ENCODE peak calls at places on chromosomes 6 and 20, in seven cellular contexts. A is astrocyte of the cerebellum, P is epithelial cell of esophagus, T is GM13976, Z is BE2C, I is tibial artery, X is ascending aorta. M is an unnamed sample.

GRCh38 chr20:58472273-58473018 is 42.8 kb downstream of the APCDD1L start:
- DNase-seq in A (no peak), P (no peak), T (peak; percentile 15), Z (no peak), I (no peak), X (no peak), M (no peak)

GRCh38 chr20:834151-834747 is 734 bp downstream of the FAM110A start:
- DNase-seq in A (no peak), P (no peak), T (no peak), Z (no peak), I (no peak), X (no peak), M (no peak)

GRCh38 chr6:75947935-75948334 is 124.5 kb downstream of the IMPG1 start:
- DNase-seq in A (no peak), P (no peak), T (no peak), Z (no peak), I (no peak), X (no peak), M (no peak)

GRCh38 chr6:44800171-44800671 is 412.7 kb downstream of the CDC5L start:
- DNase-seq in A (peak; percentile 84), P (peak; percentile 51), T (no peak), Z (no peak), I (no peak), X (no peak), M (peak; percentile 31)

GRCh38 chr20:38842558-38842981 is 37.1 kb downstream of the PPP1R16B start:
- DNase-seq in A (no peak), P (no peak), T (peak; percentile 82), Z (no peak), I (no peak), X (no peak), M (no peak)

GRCh38 chr6:167779993-167780655 is 46.6 kb upstream of the AFDN start:
- DNase-seq in A (no peak), P (no peak), T (no peak), Z (no peak), I (peak; percentile 37), X (peak; percentile 34), M (no peak)

GRCh38 chr6:147122823-147123222 is 81.4 kb upstream of the STXBP5 start:
- DNase-seq in A (no peak), P (no peak), T (no peak), Z (no peak), I (no peak), X (no peak), M (no peak)

GRCh38 chr20:3162080-3162611 is 2.5 kb upstream of the FASTKD5 start:
- DNase-seq in A (no peak), P (no peak), T (no peak), Z (no peak), I (no peak), X (no peak), M (no peak)

GRCh38 chr20:17617868-17618672 is 48.2 kb downstream of the DSTN start:
- DNase-seq in A (no peak), P (no peak), T (peak; percentile 36), Z (no peak), I (peak; percentile 69), X (peak; percentile 66), M (no peak)

GRCh38 chr6:138970159-138970558 is 17.9 kb downstream of the REPS1 start:
- DNase-seq in A (no peak), P (no peak), T (no peak), Z (no peak), I (no peak), X (no peak), M (no peak)

GRCh38 chr6:167825059-167825758 is 1.5 kb upstream of the AFDN start:
- DNase-seq in A (no peak), P (no peak), T (no peak), Z (no peak), I (no peak), X (no peak), M (no peak)

GRCh38 chr20:47347661-47348462 is 8.6 kb downstream of the ZMYND8 start:
- DNase-seq in A (no peak), P (no peak), T (no peak), Z (no peak), I (no peak), X (no peak), M (no peak)

GRCh38 chr6:150925655-150925928 is 60.1 kb downstream of the MTHFD1L start:
- DNase-seq in A (no peak), P (no peak), T (no peak), Z (no peak), I (no peak), X (no peak), M (no peak)

GRCh38 chr6:13998356-13998755 is 73.6 kb downstream of the RNF182 start:
- DNase-seq in A (no peak), P (no peak), T (no peak), Z (no peak), I (no peak), X (no peak), M (no peak)

GRCh38 chr6:2450546-2450945 is 205.1 kb upstream of the GMDS start:
- DNase-seq in A (no peak), P (peak; percentile 54), T (no peak), Z (peak; percentile 70), I (no peak), X (no peak), M (no peak)

GRCh38 chr6:43714311-43715055 is 26.9 kb upstream of the MRPS18A start:
- DNase-seq in A (no peak), P (no peak), T (no peak), Z (no peak), I (no peak), X (no peak), M (no peak)

GRCh38 chr6:28543671-28544131 is 18.0 kb downstream of the GPX5 start:
- DNase-seq in A (no peak), P (peak; percentile 14), T (peak; percentile 52), Z (no peak), I (no peak), X (no peak), M (no peak)

GRCh38 chr6:28541996-28542395 is 16.3 kb downstream of the GPX5 start:
- DNase-seq in A (no peak), P (no peak), T (no peak), Z (no peak), I (no peak), X (no peak), M (no peak)

GRCh38 chr6:28544211-28544610 is 18.5 kb downstream of the GPX5 start:
- DNase-seq in A (no peak), P (no peak), T (no peak), Z (no peak), I (no peak), X (no peak), M (no peak)

GRCh38 chr6:28545955-28546354 is 20.3 kb downstream of the GPX5 start:
- DNase-seq in A (no peak), P (no peak), T (no peak), Z (no peak), I (no peak), X (no peak), M (no peak)

DNA sequence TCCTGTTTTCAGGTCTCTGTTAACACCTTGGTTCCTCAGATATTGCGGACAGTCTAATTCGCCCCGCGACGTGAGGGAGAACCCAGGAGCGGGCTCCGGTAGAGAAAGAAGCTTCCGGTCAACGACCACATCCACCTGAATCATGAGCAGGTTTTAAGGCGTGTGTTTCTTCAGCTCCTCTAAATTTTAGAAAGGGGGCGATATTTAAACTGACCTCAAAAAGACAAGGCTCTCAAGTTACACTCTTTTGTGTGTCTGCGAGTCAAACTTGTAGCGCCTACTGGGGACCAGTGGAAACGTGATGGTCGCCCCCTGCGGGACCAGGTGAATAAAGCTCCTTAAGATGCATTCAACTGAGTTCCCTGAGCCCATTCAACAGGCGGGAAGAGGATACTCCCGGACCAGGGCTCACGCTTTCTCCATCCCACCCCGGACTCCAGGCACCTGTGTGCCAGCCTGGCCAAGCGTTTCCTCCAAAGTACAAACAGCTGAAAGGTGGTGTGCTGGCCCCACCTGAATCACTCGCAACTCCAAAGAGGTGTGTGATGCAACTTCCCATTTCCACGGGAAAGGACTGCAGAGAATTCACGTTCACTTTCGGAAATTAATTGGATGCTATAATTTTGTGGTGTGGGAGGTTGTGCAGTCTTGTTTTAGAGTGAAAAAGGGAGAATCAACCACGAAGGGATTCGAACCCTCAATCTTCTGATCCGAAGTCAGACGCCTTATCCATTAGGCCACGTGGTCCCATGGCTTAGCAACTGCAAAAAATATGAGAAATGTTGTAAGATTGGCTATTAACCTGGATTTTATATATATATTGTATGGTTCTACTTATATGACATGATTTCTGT is 17.0 kb downstream of the GPX5 start:
- DNase-seq in A (peak; percentile 42), P (peak; percentile 83), T (peak; percentile 70), Z (peak; percentile 77), I (no peak), X (no peak), M (no peak)
- TF ChIP-seq CTCF in A (peak; percentile 64), P (peak; percentile 72), T (peak; percentile 53), Z (peak; percentile 66), I (no peak), X (peak; percentile 6), M (peak; percentile 73)

GRCh38 chr6:22147469-22147815 is 149.4 kb downstream of the PRL start:
- DNase-seq in A (no peak), P (no peak), T (no peak), Z (no peak), I (no peak), X (no peak), M (no peak)

GRCh38 chr6:22146581-22147468 is 150.0 kb downstream of the PRL start:
- DNase-seq in A (no peak), P (peak; percentile 38), T (no peak), Z (peak; percentile 44), I (no peak), X (no peak), M (no peak)

GRCh38 chr6:22145294-22145693 is 151.5 kb downstream of the PRL start:
- DNase-seq in A (no peak), P (no peak), T (no peak), Z (no peak), I (no peak), X (no peak), M (no peak)

GRCh38 chr6:22147983-22148797 is 148.6 kb downstream of the PRL start:
- DNase-seq in A (peak; percentile 76), P (peak; percentile 68), T (no peak), Z (peak; percentile 43), I (no peak), X (no peak), M (peak; percentile 54)

DNA sequence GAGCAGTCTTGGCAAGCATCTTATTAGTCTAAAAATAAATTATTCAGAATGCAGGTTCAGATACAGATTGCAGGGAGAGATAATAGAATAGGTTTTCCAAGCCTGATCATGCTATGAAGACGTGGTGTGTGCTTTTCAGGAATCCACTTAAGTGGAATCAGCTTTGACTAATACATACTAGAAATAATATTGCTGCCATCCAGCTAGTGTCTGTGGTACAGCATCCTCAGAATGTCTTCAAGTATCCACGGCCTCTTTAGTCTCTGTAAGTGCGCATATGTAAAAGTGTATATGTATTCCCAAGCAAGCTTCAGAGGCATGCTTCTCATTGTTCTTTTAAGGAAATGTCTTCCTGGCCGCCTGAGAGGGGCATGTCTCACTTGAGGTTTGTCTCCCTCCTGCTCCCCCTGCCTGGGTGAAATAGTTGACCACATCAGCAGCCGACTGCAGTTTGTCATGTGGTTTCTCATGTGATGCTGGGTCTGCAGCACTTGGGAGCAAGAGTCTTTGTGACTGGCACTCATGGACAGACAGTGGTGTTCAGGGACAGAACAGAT is 150.9 kb downstream of the PRL start:
- DNase-seq in A (peak; percentile 37), P (peak; percentile 27), T (no peak), Z (peak; percentile 82), I (no peak), X (no peak), M (peak; percentile 61)
- TF ChIP-seq CTCF in A (peak; percentile 23), P (peak; percentile 42), T (no peak), Z (peak; percentile 42), I (peak; percentile 22), X (peak; percentile 43), M (peak; percentile 31)

GRCh38 chr20:35568645-35569044 is 26.8 kb downstream of the ERGIC3 start:
- DNase-seq in A (no peak), P (peak; percentile 47), T (no peak), Z (no peak), I (no peak), X (no peak), M (no peak)
- TF ChIP-seq CTCF in A (peak; percentile 27), P (peak; percentile 55), T (peak; percentile 22), Z (peak; percentile 52), I (no peak), X (no peak), M (peak; percentile 28)

GRCh38 chr20:19211661-19212523 is 550 bp upstream of the SLC24A3 start:
- DNase-seq in A (no peak), P (no peak), T (peak; percentile 32), Z (no peak), I (peak; percentile 72), X (peak; percentile 66), M (no peak)
- TF ChIP-seq CTCF in A (no peak), P (no peak), T (no peak), Z (no peak), I (no peak), X (peak; percentile 30), M (no peak)

M was measured in kidney epithelial cell.